ENCODE peak calls at places on chromosome 5, in ten cellular contexts. One of them, this sample, is unnamed.
A peak's percentile ranks its signal among the peaks of the same experiment; 100 is the strongest.

GRCh38 chr5:14463629-14464028 is 118.0 kb upstream of the OTULINL start:
- ATAC-seq in activated T-cell treated with anti-CD3 and anti-CD28 coated beads, Interleukin-2, amount 50 U/mL, for 4 hours: no peak
- ATAC-seq in left cardiac atrium: peak; percentile 92
- ATAC-seq in activated CD4-positive, CD25-positive, alpha-beta regulatory T cell treated with anti-CD3 and anti-CD28 coated beads, Interleukin-2, amount 50 U/mL, for 24 hours: no peak
- ATAC-seq in activated CD8-positive, alpha-beta memory T cell treated with anti-CD3 and anti-CD28 coated beads, Interleukin-2, amount 10 ng/mL, durations not matched to agents 7 days and 5 days: no peak
- ATAC-seq in heart right ventricle: peak; percentile 34
- ATAC-seq in A549: peak; percentile 85
- ATAC-seq in pancreas: peak; percentile 78
- ATAC-seq in HepG2: no peak
- ATAC-seq in Panc1: peak; percentile 34
- ATAC-seq in this sample: peak; percentile 93

GRCh38 chr5:64690417-64691151 is at the start of gene SHISAL2B:
- ATAC-seq in activated T-cell treated with anti-CD3 and anti-CD28 coated beads, Interleukin-2, amount 50 U/mL, for 4 hours: peak; percentile 52
- ATAC-seq in left cardiac atrium: peak; percentile 15
- ATAC-seq in activated CD4-positive, CD25-positive, alpha-beta regulatory T cell treated with anti-CD3 and anti-CD28 coated beads, Interleukin-2, amount 50 U/mL, for 24 hours: no peak
- ATAC-seq in activated CD8-positive, alpha-beta memory T cell treated with anti-CD3 and anti-CD28 coated beads, Interleukin-2, amount 10 ng/mL, durations not matched to agents 7 days and 5 days: peak; percentile 53
- ATAC-seq in heart right ventricle: peak; percentile 53
- ATAC-seq in A549: peak; percentile 71
- ATAC-seq in pancreas: peak; percentile 79
- ATAC-seq in HepG2: peak; percentile 85
- ATAC-seq in Panc1: peak; percentile 82
- ATAC-seq in this sample: peak; percentile 17

GRCh38 chr5:85590764-85591163 is 1027.0 kb upstream of the COX7C start:
- ATAC-seq in activated T-cell treated with anti-CD3 and anti-CD28 coated beads, Interleukin-2, amount 50 U/mL, for 4 hours: no peak
- ATAC-seq in left cardiac atrium: peak; percentile 23
- ATAC-seq in activated CD4-positive, CD25-positive, alpha-beta regulatory T cell treated with anti-CD3 and anti-CD28 coated beads, Interleukin-2, amount 50 U/mL, for 24 hours: no peak
- ATAC-seq in activated CD8-positive, alpha-beta memory T cell treated with anti-CD3 and anti-CD28 coated beads, Interleukin-2, amount 10 ng/mL, durations not matched to agents 7 days and 5 days: no peak
- ATAC-seq in heart right ventricle: peak; percentile 50
- ATAC-seq in A549: no peak
- ATAC-seq in pancreas: no peak
- ATAC-seq in HepG2: no peak
- ATAC-seq in Panc1: no peak
- ATAC-seq in this sample: no peak

GRCh38 chr5:154371687-154372086 is 74.1 kb upstream of the SAP30L start:
- ATAC-seq in activated T-cell treated with anti-CD3 and anti-CD28 coated beads, Interleukin-2, amount 50 U/mL, for 4 hours: no peak
- ATAC-seq in left cardiac atrium: peak; percentile 80
- ATAC-seq in activated CD4-positive, CD25-positive, alpha-beta regulatory T cell treated with anti-CD3 and anti-CD28 coated beads, Interleukin-2, amount 50 U/mL, for 24 hours: no peak
- ATAC-seq in activated CD8-positive, alpha-beta memory T cell treated with anti-CD3 and anti-CD28 coated beads, Interleukin-2, amount 10 ng/mL, durations not matched to agents 7 days and 5 days: no peak
- ATAC-seq in heart right ventricle: peak; percentile 41
- ATAC-seq in A549: no peak
- ATAC-seq in pancreas: peak; percentile 42
- ATAC-seq in HepG2: no peak
- ATAC-seq in Panc1: no peak
- ATAC-seq in this sample: peak; percentile 80

GRCh38 chr5:41003670-41004376 is 67.3 kb downstream of the MROH2B start:
- ATAC-seq in activated T-cell treated with anti-CD3 and anti-CD28 coated beads, Interleukin-2, amount 50 U/mL, for 4 hours: no peak
- ATAC-seq in left cardiac atrium: no peak
- ATAC-seq in activated CD4-positive, CD25-positive, alpha-beta regulatory T cell treated with anti-CD3 and anti-CD28 coated beads, Interleukin-2, amount 50 U/mL, for 24 hours: no peak
- ATAC-seq in activated CD8-positive, alpha-beta memory T cell treated with anti-CD3 and anti-CD28 coated beads, Interleukin-2, amount 10 ng/mL, durations not matched to agents 7 days and 5 days: no peak
- ATAC-seq in heart right ventricle: no peak
- ATAC-seq in A549: no peak
- ATAC-seq in pancreas: peak; percentile 66
- ATAC-seq in HepG2: no peak
- ATAC-seq in Panc1: no peak
- ATAC-seq in this sample: no peak

GRCh38 chr5:172658391-172658790 is 17.3 kb downstream of the NEURL1B start:
- ATAC-seq in activated T-cell treated with anti-CD3 and anti-CD28 coated beads, Interleukin-2, amount 50 U/mL, for 4 hours: no peak
- ATAC-seq in left cardiac atrium: no peak
- ATAC-seq in activated CD4-positive, CD25-positive, alpha-beta regulatory T cell treated with anti-CD3 and anti-CD28 coated beads, Interleukin-2, amount 50 U/mL, for 24 hours: no peak
- ATAC-seq in activated CD8-positive, alpha-beta memory T cell treated with anti-CD3 and anti-CD28 coated beads, Interleukin-2, amount 10 ng/mL, durations not matched to agents 7 days and 5 days: no peak
- ATAC-seq in heart right ventricle: no peak
- ATAC-seq in A549: no peak
- ATAC-seq in pancreas: no peak
- ATAC-seq in HepG2: no peak
- ATAC-seq in Panc1: no peak
- ATAC-seq in this sample: no peak

GRCh38 chr5:180532268-180532667 is 38.1 kb downstream of the CNOT6 start:
- ATAC-seq in activated T-cell treated with anti-CD3 and anti-CD28 coated beads, Interleukin-2, amount 50 U/mL, for 4 hours: peak; percentile 28
- ATAC-seq in left cardiac atrium: no peak
- ATAC-seq in activated CD4-positive, CD25-positive, alpha-beta regulatory T cell treated with anti-CD3 and anti-CD28 coated beads, Interleukin-2, amount 50 U/mL, for 24 hours: no peak
- ATAC-seq in activated CD8-positive, alpha-beta memory T cell treated with anti-CD3 and anti-CD28 coated beads, Interleukin-2, amount 10 ng/mL, durations not matched to agents 7 days and 5 days: no peak
- ATAC-seq in heart right ventricle: no peak
- ATAC-seq in A549: no peak
- ATAC-seq in pancreas: no peak
- ATAC-seq in HepG2: no peak
- ATAC-seq in Panc1: no peak
- ATAC-seq in this sample: no peak

GRCh38 chr5:61974680-61975079 is 331.3 kb upstream of the KIF2A start:
- ATAC-seq in activated T-cell treated with anti-CD3 and anti-CD28 coated beads, Interleukin-2, amount 50 U/mL, for 4 hours: no peak
- ATAC-seq in left cardiac atrium: no peak
- ATAC-seq in activated CD4-positive, CD25-positive, alpha-beta regulatory T cell treated with anti-CD3 and anti-CD28 coated beads, Interleukin-2, amount 50 U/mL, for 24 hours: peak; percentile 30
- ATAC-seq in activated CD8-positive, alpha-beta memory T cell treated with anti-CD3 and anti-CD28 coated beads, Interleukin-2, amount 10 ng/mL, durations not matched to agents 7 days and 5 days: no peak
- ATAC-seq in heart right ventricle: no peak
- ATAC-seq in A549: no peak
- ATAC-seq in pancreas: no peak
- ATAC-seq in HepG2: no peak
- ATAC-seq in Panc1: no peak
- ATAC-seq in this sample: no peak

GRCh38 chr5:163659568-163659902 is 154.1 kb downstream of the MAT2B start:
- ATAC-seq in activated T-cell treated with anti-CD3 and anti-CD28 coated beads, Interleukin-2, amount 50 U/mL, for 4 hours: no peak
- ATAC-seq in left cardiac atrium: no peak
- ATAC-seq in activated CD4-positive, CD25-positive, alpha-beta regulatory T cell treated with anti-CD3 and anti-CD28 coated beads, Interleukin-2, amount 50 U/mL, for 24 hours: no peak
- ATAC-seq in activated CD8-positive, alpha-beta memory T cell treated with anti-CD3 and anti-CD28 coated beads, Interleukin-2, amount 10 ng/mL, durations not matched to agents 7 days and 5 days: no peak
- ATAC-seq in heart right ventricle: no peak
- ATAC-seq in A549: no peak
- ATAC-seq in pancreas: peak; percentile 67
- ATAC-seq in HepG2: no peak
- ATAC-seq in Panc1: no peak
- ATAC-seq in this sample: no peak

GRCh38 chr5:127586371-127586770 is 62.5 kb upstream of the CTXN3 start:
- ATAC-seq in activated T-cell treated with anti-CD3 and anti-CD28 coated beads, Interleukin-2, amount 50 U/mL, for 4 hours: no peak
- ATAC-seq in left cardiac atrium: no peak
- ATAC-seq in activated CD4-positive, CD25-positive, alpha-beta regulatory T cell treated with anti-CD3 and anti-CD28 coated beads, Interleukin-2, amount 50 U/mL, for 24 hours: no peak
- ATAC-seq in activated CD8-positive, alpha-beta memory T cell treated with anti-CD3 and anti-CD28 coated beads, Interleukin-2, amount 10 ng/mL, durations not matched to agents 7 days and 5 days: peak; percentile 25
- ATAC-seq in heart right ventricle: no peak
- ATAC-seq in A549: peak; percentile 48
- ATAC-seq in pancreas: no peak
- ATAC-seq in HepG2: peak; percentile 96
- ATAC-seq in Panc1: no peak
- ATAC-seq in this sample: no peak

GRCh38 chr5:14120176-14120575 is 23.0 kb upstream of the TRIO start:
- ATAC-seq in activated T-cell treated with anti-CD3 and anti-CD28 coated beads, Interleukin-2, amount 50 U/mL, for 4 hours: no peak
- ATAC-seq in left cardiac atrium: no peak
- ATAC-seq in activated CD4-positive, CD25-positive, alpha-beta regulatory T cell treated with anti-CD3 and anti-CD28 coated beads, Interleukin-2, amount 50 U/mL, for 24 hours: no peak
- ATAC-seq in activated CD8-positive, alpha-beta memory T cell treated with anti-CD3 and anti-CD28 coated beads, Interleukin-2, amount 10 ng/mL, durations not matched to agents 7 days and 5 days: no peak
- ATAC-seq in heart right ventricle: peak; percentile 78
- ATAC-seq in A549: peak; percentile 43
- ATAC-seq in pancreas: no peak
- ATAC-seq in HepG2: no peak
- ATAC-seq in Panc1: peak; percentile 64
- ATAC-seq in this sample: no peak

GRCh38 chr5:173848986-173849596 is 39.1 kb upstream of the CPEB4 start:
- ATAC-seq in activated T-cell treated with anti-CD3 and anti-CD28 coated beads, Interleukin-2, amount 50 U/mL, for 4 hours: no peak
- ATAC-seq in left cardiac atrium: no peak
- ATAC-seq in activated CD4-positive, CD25-positive, alpha-beta regulatory T cell treated with anti-CD3 and anti-CD28 coated beads, Interleukin-2, amount 50 U/mL, for 24 hours: no peak
- ATAC-seq in activated CD8-positive, alpha-beta memory T cell treated with anti-CD3 and anti-CD28 coated beads, Interleukin-2, amount 10 ng/mL, durations not matched to agents 7 days and 5 days: no peak
- ATAC-seq in heart right ventricle: no peak
- ATAC-seq in A549: no peak
- ATAC-seq in pancreas: no peak
- ATAC-seq in HepG2: no peak
- ATAC-seq in Panc1: no peak
- ATAC-seq in this sample: peak; percentile 78

GRCh38 chr5:62199792-62200716 is 106.0 kb upstream of the KIF2A start:
- ATAC-seq in activated T-cell treated with anti-CD3 and anti-CD28 coated beads, Interleukin-2, amount 50 U/mL, for 4 hours: peak; percentile 93
- ATAC-seq in left cardiac atrium: no peak
- ATAC-seq in activated CD4-positive, CD25-positive, alpha-beta regulatory T cell treated with anti-CD3 and anti-CD28 coated beads, Interleukin-2, amount 50 U/mL, for 24 hours: peak; percentile 60
- ATAC-seq in activated CD8-positive, alpha-beta memory T cell treated with anti-CD3 and anti-CD28 coated beads, Interleukin-2, amount 10 ng/mL, durations not matched to agents 7 days and 5 days: peak; percentile 80
- ATAC-seq in heart right ventricle: no peak
- ATAC-seq in A549: no peak
- ATAC-seq in pancreas: no peak
- ATAC-seq in HepG2: no peak
- ATAC-seq in Panc1: no peak
- ATAC-seq in this sample: no peak

GRCh38 chr5:17180957-17181723 is 36.3 kb upstream of the BASP1 start:
- ATAC-seq in activated T-cell treated with anti-CD3 and anti-CD28 coated beads, Interleukin-2, amount 50 U/mL, for 4 hours: peak; percentile 67
- ATAC-seq in left cardiac atrium: peak; percentile 78
- ATAC-seq in activated CD4-positive, CD25-positive, alpha-beta regulatory T cell treated with anti-CD3 and anti-CD28 coated beads, Interleukin-2, amount 50 U/mL, for 24 hours: peak; percentile 55
- ATAC-seq in activated CD8-positive, alpha-beta memory T cell treated with anti-CD3 and anti-CD28 coated beads, Interleukin-2, amount 10 ng/mL, durations not matched to agents 7 days and 5 days: no peak
- ATAC-seq in heart right ventricle: no peak
- ATAC-seq in A549: peak; percentile 99
- ATAC-seq in pancreas: peak; percentile 24
- ATAC-seq in HepG2: no peak
- ATAC-seq in Panc1: peak; percentile 78
- ATAC-seq in this sample: peak; percentile 39

GRCh38 chr5:38653389-38653788 is 96.9 kb upstream of the LIFR start:
- ATAC-seq in activated T-cell treated with anti-CD3 and anti-CD28 coated beads, Interleukin-2, amount 50 U/mL, for 4 hours: no peak
- ATAC-seq in left cardiac atrium: no peak
- ATAC-seq in activated CD4-positive, CD25-positive, alpha-beta regulatory T cell treated with anti-CD3 and anti-CD28 coated beads, Interleukin-2, amount 50 U/mL, for 24 hours: no peak
- ATAC-seq in activated CD8-positive, alpha-beta memory T cell treated with anti-CD3 and anti-CD28 coated beads, Interleukin-2, amount 10 ng/mL, durations not matched to agents 7 days and 5 days: no peak
- ATAC-seq in heart right ventricle: no peak
- ATAC-seq in A549: no peak
- ATAC-seq in pancreas: no peak
- ATAC-seq in HepG2: no peak
- ATAC-seq in Panc1: no peak
- ATAC-seq in this sample: no peak

GRCh38 chr5:131773805-131774204 is 23.0 kb downstream of the FNIP1 start:
- ATAC-seq in activated T-cell treated with anti-CD3 and anti-CD28 coated beads, Interleukin-2, amount 50 U/mL, for 4 hours: no peak
- ATAC-seq in left cardiac atrium: no peak
- ATAC-seq in activated CD4-positive, CD25-positive, alpha-beta regulatory T cell treated with anti-CD3 and anti-CD28 coated beads, Interleukin-2, amount 50 U/mL, for 24 hours: no peak
- ATAC-seq in activated CD8-positive, alpha-beta memory T cell treated with anti-CD3 and anti-CD28 coated beads, Interleukin-2, amount 10 ng/mL, durations not matched to agents 7 days and 5 days: no peak
- ATAC-seq in heart right ventricle: no peak
- ATAC-seq in A549: no peak
- ATAC-seq in pancreas: no peak
- ATAC-seq in HepG2: no peak
- ATAC-seq in Panc1: no peak
- ATAC-seq in this sample: no peak

GRCh38 chr5:116528519-116529234 is 45.9 kb downstream of the SEMA6A start:
- ATAC-seq in activated T-cell treated with anti-CD3 and anti-CD28 coated beads, Interleukin-2, amount 50 U/mL, for 4 hours: no peak
- ATAC-seq in left cardiac atrium: peak; percentile 29
- ATAC-seq in activated CD4-positive, CD25-positive, alpha-beta regulatory T cell treated with anti-CD3 and anti-CD28 coated beads, Interleukin-2, amount 50 U/mL, for 24 hours: no peak
- ATAC-seq in activated CD8-positive, alpha-beta memory T cell treated with anti-CD3 and anti-CD28 coated beads, Interleukin-2, amount 10 ng/mL, durations not matched to agents 7 days and 5 days: no peak
- ATAC-seq in heart right ventricle: no peak
- ATAC-seq in A549: no peak
- ATAC-seq in pancreas: peak; percentile 24
- ATAC-seq in HepG2: no peak
- ATAC-seq in Panc1: no peak
- ATAC-seq in this sample: no peak

GRCh38 chr5:89932771-89933181 is 476.8 kb downstream of the CETN3 start:
- ATAC-seq in activated T-cell treated with anti-CD3 and anti-CD28 coated beads, Interleukin-2, amount 50 U/mL, for 4 hours: no peak
- ATAC-seq in left cardiac atrium: peak; percentile 76
- ATAC-seq in activated CD4-positive, CD25-positive, alpha-beta regulatory T cell treated with anti-CD3 and anti-CD28 coated beads, Interleukin-2, amount 50 U/mL, for 24 hours: no peak
- ATAC-seq in activated CD8-positive, alpha-beta memory T cell treated with anti-CD3 and anti-CD28 coated beads, Interleukin-2, amount 10 ng/mL, durations not matched to agents 7 days and 5 days: no peak
- ATAC-seq in heart right ventricle: peak; percentile 70
- ATAC-seq in A549: no peak
- ATAC-seq in pancreas: no peak
- ATAC-seq in HepG2: no peak
- ATAC-seq in Panc1: no peak
- ATAC-seq in this sample: no peak

GRCh38 chr5:124860271-124860670 is 113.8 kb upstream of the ZNF608 start:
- ATAC-seq in activated T-cell treated with anti-CD3 and anti-CD28 coated beads, Interleukin-2, amount 50 U/mL, for 4 hours: no peak
- ATAC-seq in left cardiac atrium: no peak
- ATAC-seq in activated CD4-positive, CD25-positive, alpha-beta regulatory T cell treated with anti-CD3 and anti-CD28 coated beads, Interleukin-2, amount 50 U/mL, for 24 hours: no peak
- ATAC-seq in activated CD8-positive, alpha-beta memory T cell treated with anti-CD3 and anti-CD28 coated beads, Interleukin-2, amount 10 ng/mL, durations not matched to agents 7 days and 5 days: no peak
- ATAC-seq in heart right ventricle: no peak
- ATAC-seq in A549: no peak
- ATAC-seq in pancreas: no peak
- ATAC-seq in HepG2: no peak
- ATAC-seq in Panc1: no peak
- ATAC-seq in this sample: no peak

GRCh38 chr5:173954671-173955605 is 34.0 kb upstream of the C5orf47 start:
- ATAC-seq in activated T-cell treated with anti-CD3 and anti-CD28 coated beads, Interleukin-2, amount 50 U/mL, for 4 hours: no peak
- ATAC-seq in left cardiac atrium: peak; percentile 89
- ATAC-seq in activated CD4-positive, CD25-positive, alpha-beta regulatory T cell treated with anti-CD3 and anti-CD28 coated beads, Interleukin-2, amount 50 U/mL, for 24 hours: no peak
- ATAC-seq in activated CD8-positive, alpha-beta memory T cell treated with anti-CD3 and anti-CD28 coated beads, Interleukin-2, amount 10 ng/mL, durations not matched to agents 7 days and 5 days: no peak
- ATAC-seq in heart right ventricle: peak; percentile 90
- ATAC-seq in A549: no peak
- ATAC-seq in pancreas: peak; percentile 90
- ATAC-seq in HepG2: no peak
- ATAC-seq in Panc1: no peak
- ATAC-seq in this sample: no peak

This sample was measured in esophagus mucosa.